ENCODE peak calls at places on chromosomes 11 and 22, in ten cellular contexts. M is uterus, I is heart left ventricle, R is ovary, F is stomach, A is body of pancreas, P is right lobe of liver, W is testis, X is A549, L is esophagus squamous epithelium. H is an unnamed sample.
A peak's percentile ranks its signal among the peaks of the same experiment; 100 is the strongest.

GRCh38 chr11:7906481-7906880 is 24.6 kb downstream of the OR10A6 start:
- DNase-seq in I (no peak), P (no peak), R (no peak), W (no peak), F (no peak), L (no peak), X (no peak), M (no peak), A (no peak), H (no peak)

GRCh38 chr22:41799486-41800347 is 762 bp upstream of the CCDC134 start:
- DNase-seq in L (no peak), P (peak; percentile 58), I (peak; percentile 25), R (no peak), W (peak; percentile 53), A (peak; percentile 30), F (peak; percentile 36), M (peak; percentile 26), X (no peak), H (peak; percentile 40)

GRCh38 chr11:7890417-7891179 is 40.5 kb downstream of the OR10A6 start:
- DNase-seq in F (no peak), L (no peak), P (no peak), W (no peak), R (no peak), I (no peak), A (no peak), X (no peak), M (no peak), H (no peak)

GRCh38 chr22:25935266-25936058 is 193.5 kb downstream of the MYO18B start:
- DNase-seq in I (no peak), F (no peak), P (no peak), R (no peak), L (no peak), X (no peak), A (no peak), W (no peak), M (no peak), H (no peak)

GRCh38 chr22:33539902-33540751 is 380.1 kb downstream of the LARGE1 start:
- DNase-seq in P (peak; percentile 90), M (peak; percentile 74), F (peak; percentile 86), A (peak; percentile 73), W (peak; percentile 81), R (peak; percentile 81), I (peak; percentile 35), X (peak; percentile 58), L (no peak), H (peak; percentile 88)

GRCh38 chr22:23182289-23183106 is 2.2 kb downstream of the BCR start:
- DNase-seq in F (no peak), M (no peak), X (no peak), I (no peak), L (no peak), P (no peak), W (no peak), A (no peak), R (no peak), H (no peak)

GRCh38 chr11:61679893-61680621 is at the start of gene DAGLA:
- DNase-seq in R (peak; percentile 56), X (peak; percentile 66), I (peak; percentile 72), P (peak; percentile 67), F (peak; percentile 83), L (no peak), M (peak; percentile 52), W (peak; percentile 83), A (peak; percentile 79), H (peak; percentile 58)

GRCh38 chr11:100574894-100575769 is 112.0 kb upstream of the ARHGAP42 start:
- DNase-seq in R (no peak), W (no peak), P (no peak), M (no peak), I (no peak), F (no peak), A (no peak), L (no peak), X (no peak), H (no peak)

GRCh38 chr11:15937601-15938361 is 418.6 kb downstream of the SOX6 start:
- DNase-seq in F (no peak), X (no peak), R (no peak), P (no peak), A (no peak), W (no peak), L (no peak), M (no peak), I (no peak), H (no peak)

GRCh38 chr11:68903631-68904457 is at the start of the genes IGHMBP2 and MRPL21:
- DNase-seq in R (peak; percentile 80), F (peak; percentile 90), M (peak; percentile 77), L (peak; percentile 39), X (peak; percentile 84), A (peak; percentile 84), I (peak; percentile 86), W (peak; percentile 89), P (peak; percentile 88), H (peak; percentile 90)

GRCh38 chr11:2702771-2703486 is 3.1 kb upstream of the KCNQ1OT1 start:
- DNase-seq in I (no peak), F (no peak), X (no peak), L (no peak), W (no peak), P (no peak), A (no peak), M (peak; percentile 13), R (peak; percentile 25), H (no peak)

GRCh38 chr22:23178512-23179254 is 1.6 kb upstream of the BCR start:
- DNase-seq in A (peak; percentile 73), I (peak; percentile 67), M (peak; percentile 65), P (peak; percentile 72), W (peak; percentile 71), L (no peak), F (peak; percentile 75), R (peak; percentile 67), X (peak; percentile 63), H (peak; percentile 69)

GRCh38 chr22:38724926-38725571 is 19.3 kb downstream of the GTPBP1 start:
- DNase-seq in I (no peak), X (peak; percentile 57), L (no peak), A (peak; percentile 16), P (no peak), M (no peak), W (no peak), R (no peak), F (no peak), H (no peak)

GRCh38 chr22:20111045-20111688 is 4.7 kb upstream of the RANBP1 start:
- DNase-seq in I (no peak), R (no peak), W (no peak), P (no peak), F (no peak), X (peak; percentile 54), M (no peak), L (no peak), A (no peak), H (no peak)
- TF ChIP-seq POLR2A in I (no peak), R (no peak), W (no peak), P (no peak), F (no peak), X (no peak), M (no peak), L (no peak), A (no peak), H (no peak)

DNA sequence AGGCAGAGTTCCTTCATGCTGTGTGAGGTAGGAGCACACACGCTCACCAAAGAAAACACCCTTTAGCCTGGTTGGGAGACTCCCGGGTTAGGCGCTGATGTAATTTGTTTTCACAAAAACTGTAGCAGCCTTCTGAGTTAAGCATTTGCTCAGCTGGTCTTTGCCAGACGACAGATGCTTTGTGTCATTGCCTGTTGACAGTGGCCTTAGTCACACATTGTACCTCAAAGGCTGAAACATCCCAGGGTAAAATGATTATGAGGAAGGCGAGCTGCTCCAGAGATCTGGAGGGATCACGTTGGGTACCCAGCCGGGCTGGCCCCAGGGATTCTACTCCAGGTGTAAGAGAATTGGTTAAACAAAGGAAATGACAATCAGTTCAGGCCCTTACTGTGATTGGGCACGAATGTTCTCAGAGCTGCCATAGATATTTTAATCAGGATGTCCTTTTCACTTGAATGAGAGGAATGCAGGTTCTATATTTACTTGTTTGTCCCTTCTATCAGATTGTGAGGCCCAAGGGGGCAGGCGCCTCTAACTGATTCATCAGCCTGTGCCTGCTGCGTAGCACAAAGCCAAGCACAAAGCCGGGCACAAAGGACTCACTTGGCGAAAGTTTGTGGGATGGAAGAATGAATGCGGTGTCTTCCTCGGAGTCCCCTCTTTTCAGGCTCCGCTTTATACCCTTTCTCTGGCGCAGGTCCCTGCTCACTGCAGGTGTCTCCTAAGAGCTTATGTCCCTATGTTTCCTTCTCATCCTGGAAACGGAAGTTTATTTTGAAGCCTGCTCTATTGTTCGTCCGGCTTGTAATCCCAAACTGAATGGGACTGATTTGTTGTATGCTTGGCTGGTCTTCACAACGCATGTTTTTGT is 47.1 kb downstream of the ADM start:
- DNase-seq in L (no peak), A (peak; percentile 68), F (peak; percentile 53), P (peak; percentile 79), I (peak; percentile 79), W (no peak), R (peak; percentile 58), X (peak; percentile 21), M (peak; percentile 66), H (peak; percentile 94)
- H3K4me1 ChIP-seq in L (peaks cover 21% of the 10 kb centered on the region), A (peaks cover 31% of the 10 kb centered on the region), F (peaks cover 23% of the 10 kb centered on the region), P (no peaks in the 10 kb centered on the region), I (peaks cover 8% of the 10 kb centered on the region), W (peaks cover 8% of the 10 kb centered on the region), R (peaks cover 10% of the 10 kb centered on the region), X (peaks cover 33% of the 10 kb centered on the region), M (no peaks in the 10 kb centered on the region), H (no peaks in the 10 kb centered on the region)

DNA sequence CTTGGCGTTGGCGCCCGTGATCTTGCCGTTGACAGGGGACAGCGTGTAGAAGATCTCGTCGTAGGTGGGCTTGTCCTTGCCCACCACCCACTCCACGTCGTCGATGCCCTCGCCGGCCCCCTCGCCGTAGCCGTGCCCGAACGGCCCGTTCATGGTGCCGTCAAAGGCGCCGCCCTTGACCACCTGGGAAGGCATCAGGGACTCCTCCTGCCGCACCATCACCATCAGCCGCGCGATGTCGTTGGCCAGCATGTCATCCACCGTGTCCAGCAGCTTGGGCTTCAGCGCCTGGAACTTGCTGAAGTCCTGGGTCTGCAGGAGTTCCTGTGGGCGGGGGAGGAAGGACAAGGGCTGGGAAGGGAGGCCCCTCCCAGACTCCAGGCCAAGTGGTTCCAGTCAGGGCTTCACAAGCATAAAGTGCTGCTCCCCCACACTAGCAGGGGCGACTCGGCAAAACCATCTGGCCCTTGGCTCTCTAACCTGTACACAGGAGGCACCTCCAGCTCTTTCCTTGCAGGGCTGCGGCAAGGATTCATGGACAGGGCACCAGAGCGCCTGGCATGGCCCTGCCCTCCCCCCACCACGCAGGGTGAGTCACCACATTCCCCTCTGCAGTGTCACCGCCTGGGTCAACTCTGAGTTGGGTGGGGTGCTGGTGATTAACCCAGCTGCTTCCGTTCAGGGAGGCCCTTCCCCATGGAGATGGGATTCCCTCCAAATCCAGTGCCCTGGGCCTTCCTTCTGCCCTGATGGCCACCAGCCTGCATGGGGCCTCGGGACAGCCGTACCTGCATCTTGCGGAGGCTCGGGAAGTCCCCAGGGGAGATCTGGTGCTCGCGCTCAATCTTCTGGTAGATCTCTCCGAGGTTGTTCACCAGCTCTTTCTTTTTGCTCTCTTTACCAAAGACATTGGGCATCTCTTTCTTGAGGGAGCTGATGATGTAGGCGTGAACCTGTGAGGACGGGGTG is 10.4 kb upstream of the CDC42BPG start:
- DNase-seq in X (peak; percentile 97), W (no peak), L (no peak), M (peak; percentile 88), R (peak; percentile 56), F (peak; percentile 82), I (peak; percentile 83), P (no peak), A (peak; percentile 67), H (peak; percentile 94)
- TF ChIP-seq POLR2A in X (no peak), W (no peak), L (no peak), M (no peak), R (no peak), F (no peak), I (peak; percentile 15), P (no peak), A (no peak), H (no peak)

GRCh38 chr22:45480717-45481116 is 22.0 kb upstream of the FBLN1 start:
- DNase-seq in P (no peak), I (no peak), X (no peak), R (no peak), A (no peak), M (no peak), F (no peak), W (no peak), L (no peak), H (no peak)
- H3K4me1 ChIP-seq in P (no peaks in the 10 kb centered on the region), I (no peaks in the 10 kb centered on the region), X (peaks cover 19% of the 10 kb centered on the region), R (peaks cover 4% of the 10 kb centered on the region), A (no peaks in the 10 kb centered on the region), M (no peaks in the 10 kb centered on the region), F (no peaks in the 10 kb centered on the region), W (peaks cover 21% of the 10 kb centered on the region), L (peaks cover 5% of the 10 kb centered on the region), H (peaks cover 7% of the 10 kb centered on the region)